ENCODE peak calls at places on chromosomes 6 and 20, in four cellular contexts. One of them, this sample, is unnamed.
A peak's percentile ranks its signal among the peaks of the same experiment; 100 is the strongest.

GRCh38 chr20:46128310-46129151 is 10.4 kb downstream of the CD40 start:
- DNase-seq in right lobe of liver: peak; percentile 29
- DNase-seq in transverse colon: no peak
- DNase-seq in heart left ventricle: no peak
- DNase-seq in this sample: peak; percentile 49

GRCh38 chr6:144886682-144887081 is 601.5 kb downstream of the UTRN start:
- DNase-seq in transverse colon: no peak
- DNase-seq in right lobe of liver: no peak
- DNase-seq in heart left ventricle: no peak
- DNase-seq in this sample: no peak

GRCh38 chr6:33429745-33430042 is 9.8 kb downstream of the SYNGAP1 start:
- DNase-seq in right lobe of liver: no peak
- DNase-seq in heart left ventricle: no peak
- DNase-seq in transverse colon: no peak
- DNase-seq in this sample: no peak

GRCh38 chr20:62066339-62066982 is 780 bp upstream of the TAF4 start:
- DNase-seq in heart left ventricle: peak; percentile 50
- DNase-seq in right lobe of liver: peak; percentile 69
- DNase-seq in transverse colon: peak; percentile 67
- DNase-seq in this sample: peak; percentile 92

GRCh38 chr6:8082954-8083858 is 19.0 kb upstream of the BLOC1S5 start:
- DNase-seq in right lobe of liver: no peak
- DNase-seq in transverse colon: no peak
- DNase-seq in heart left ventricle: peak; percentile 20
- DNase-seq in this sample: no peak

GRCh38 chr6:150176659-150177058 is 33.8 kb downstream of the PPP1R14C start:
- DNase-seq in right lobe of liver: no peak
- DNase-seq in transverse colon: no peak
- DNase-seq in heart left ventricle: no peak
- DNase-seq in this sample: no peak

GRCh38 chr20:13384132-13384531 is 163.1 kb downstream of the ISM1 start:
- DNase-seq in right lobe of liver: no peak
- DNase-seq in transverse colon: no peak
- DNase-seq in heart left ventricle: no peak
- DNase-seq in this sample: no peak

GRCh38 chr6:153312633-153313032 is 181.6 kb upstream of the RGS17 start:
- DNase-seq in transverse colon: peak; percentile 12
- DNase-seq in right lobe of liver: peak; percentile 20
- DNase-seq in heart left ventricle: no peak
- DNase-seq in this sample: no peak

GRCh38 chr6:27608916-27609883 is 136.3 kb upstream of the ZNF184 start:
- DNase-seq in transverse colon: no peak
- DNase-seq in heart left ventricle: no peak
- DNase-seq in right lobe of liver: no peak
- DNase-seq in this sample: peak; percentile 69

GRCh38 chr6:34656378-34657036 is 40.1 kb downstream of the ILRUN start:
- DNase-seq in right lobe of liver: no peak
- DNase-seq in heart left ventricle: no peak
- DNase-seq in transverse colon: peak; percentile 69
- DNase-seq in this sample: no peak

GRCh38 chr20:33531047-33531877 is 41.4 kb downstream of the CBFA2T2 start:
- DNase-seq in heart left ventricle: no peak
- DNase-seq in transverse colon: no peak
- DNase-seq in right lobe of liver: no peak
- DNase-seq in this sample: no peak

GRCh38 chr6:137698636-137699035 is 168.4 kb upstream of the TNFAIP3 start:
- DNase-seq in transverse colon: peak; percentile 15
- DNase-seq in heart left ventricle: no peak
- DNase-seq in right lobe of liver: no peak
- DNase-seq in this sample: no peak

GRCh38 chr20:57094171-57094891 is 172.1 kb downstream of the BMP7 start:
- DNase-seq in transverse colon: no peak
- DNase-seq in right lobe of liver: no peak
- DNase-seq in heart left ventricle: no peak
- DNase-seq in this sample: no peak

GRCh38 chr20:60715172-60715571 is 536.9 kb upstream of the CDH4 start:
- DNase-seq in right lobe of liver: no peak
- DNase-seq in transverse colon: no peak
- DNase-seq in heart left ventricle: no peak
- DNase-seq in this sample: no peak

GRCh38 chr20:60718743-60719142 is 533.3 kb upstream of the CDH4 start:
- DNase-seq in heart left ventricle: no peak
- DNase-seq in transverse colon: no peak
- DNase-seq in right lobe of liver: no peak
- DNase-seq in this sample: peak; percentile 34
- TF ChIP-seq CTCF in heart left ventricle: no peak
- TF ChIP-seq CTCF in transverse colon: no peak
- TF ChIP-seq CTCF in right lobe of liver: no peak
- TF ChIP-seq CTCF in this sample: peak; percentile 28

GRCh38 chr6:161349886-161350285 is 76.0 kb upstream of the AGPAT4 start:
- DNase-seq in right lobe of liver: no peak
- DNase-seq in transverse colon: no peak
- DNase-seq in heart left ventricle: no peak
- DNase-seq in this sample: no peak
- H3K27me3 ChIP-seq in right lobe of liver: no peaks in the 10 kb centered on the region
- H3K27me3 ChIP-seq in transverse colon: no peaks in the 10 kb centered on the region
- H3K27me3 ChIP-seq in heart left ventricle: no peaks in the 10 kb centered on the region
- H3K27me3 ChIP-seq in this sample: no peaks in the 10 kb centered on the region

GRCh38 chr6:99589290-99589672 is 17.4 kb upstream of the PRDM13 start:
- DNase-seq in right lobe of liver: no peak
- DNase-seq in heart left ventricle: no peak
- DNase-seq in transverse colon: no peak
- DNase-seq in this sample: no peak

GRCh38 chr6:99589907-99590493 is 16.6 kb upstream of the PRDM13 start:
- DNase-seq in heart left ventricle: no peak
- DNase-seq in transverse colon: no peak
- DNase-seq in right lobe of liver: no peak
- DNase-seq in this sample: no peak

GRCh38 chr6:99592900-99593299 is 13.7 kb upstream of the PRDM13 start:
- DNase-seq in transverse colon: no peak
- DNase-seq in heart left ventricle: no peak
- DNase-seq in right lobe of liver: no peak
- DNase-seq in this sample: no peak

GRCh38 chr6:99591673-99592364 is 14.8 kb upstream of the PRDM13 start:
- DNase-seq in transverse colon: no peak
- DNase-seq in heart left ventricle: no peak
- DNase-seq in right lobe of liver: no peak
- DNase-seq in this sample: no peak

GRCh38 chr6:99590728-99591672 is 15.6 kb upstream of the PRDM13 start:
- DNase-seq in transverse colon: no peak
- DNase-seq in right lobe of liver: no peak
- DNase-seq in heart left ventricle: no peak
- DNase-seq in this sample: no peak
- TF ChIP-seq CTCF in transverse colon: no peak
- TF ChIP-seq CTCF in right lobe of liver: no peak
- TF ChIP-seq CTCF in heart left ventricle: no peak
- TF ChIP-seq CTCF in this sample: no peak

DNA sequence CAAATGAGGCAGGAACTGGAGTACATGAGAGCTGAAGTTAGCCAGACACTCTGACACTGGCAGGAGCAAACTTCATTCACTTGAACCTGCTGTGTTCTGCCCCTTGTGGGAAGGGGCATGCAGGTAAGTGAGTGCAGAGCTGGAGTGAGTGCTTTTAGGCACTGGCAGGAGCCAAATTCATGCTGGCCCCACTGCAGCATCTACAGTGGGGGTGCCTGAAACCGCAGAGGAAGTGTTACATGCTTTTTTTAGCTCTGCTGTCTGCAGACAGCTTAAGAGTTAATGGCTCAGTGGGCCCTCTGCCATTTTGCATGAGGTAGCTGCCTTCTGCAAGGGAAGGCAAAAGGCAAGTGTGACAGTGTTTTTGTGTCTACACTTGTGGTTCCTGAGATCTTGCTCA is 167.9 kb upstream of the SYNCRIP start:
- DNase-seq in heart left ventricle: no peak
- DNase-seq in transverse colon: no peak
- DNase-seq in right lobe of liver: no peak
- DNase-seq in this sample: no peak
- H3K27me3 ChIP-seq in heart left ventricle: no peaks in the 10 kb centered on the region
- H3K27me3 ChIP-seq in transverse colon: no peaks in the 10 kb centered on the region
- H3K27me3 ChIP-seq in right lobe of liver: no peaks in the 10 kb centered on the region
- H3K27me3 ChIP-seq in this sample: no peaks in the 10 kb centered on the region

DNA sequence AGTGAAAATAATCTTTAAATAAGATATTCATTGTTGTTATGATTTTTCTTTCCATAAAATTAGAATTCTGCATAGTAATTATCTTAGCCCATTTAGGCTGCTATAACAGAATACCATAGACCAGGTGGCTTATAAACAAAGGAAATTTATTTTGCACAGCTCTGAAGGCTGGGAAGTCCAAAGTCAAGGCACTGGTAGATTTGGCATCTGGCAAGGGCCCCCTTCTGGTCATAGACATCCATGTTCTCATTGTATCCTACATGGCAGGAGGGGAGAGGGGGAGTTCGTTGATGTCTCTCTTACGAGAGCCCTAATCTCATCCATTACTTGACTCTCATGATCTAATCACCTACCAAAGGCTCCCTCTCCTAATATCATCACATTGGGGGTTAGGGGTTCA is 175.0 kb upstream of the CCN2 start:
- DNase-seq in heart left ventricle: no peak
- DNase-seq in right lobe of liver: no peak
- DNase-seq in transverse colon: no peak
- DNase-seq in this sample: no peak
- TF ChIP-seq CTCF in heart left ventricle: no peak
- TF ChIP-seq CTCF in right lobe of liver: no peak
- TF ChIP-seq CTCF in transverse colon: no peak
- TF ChIP-seq CTCF in this sample: no peak

DNA sequence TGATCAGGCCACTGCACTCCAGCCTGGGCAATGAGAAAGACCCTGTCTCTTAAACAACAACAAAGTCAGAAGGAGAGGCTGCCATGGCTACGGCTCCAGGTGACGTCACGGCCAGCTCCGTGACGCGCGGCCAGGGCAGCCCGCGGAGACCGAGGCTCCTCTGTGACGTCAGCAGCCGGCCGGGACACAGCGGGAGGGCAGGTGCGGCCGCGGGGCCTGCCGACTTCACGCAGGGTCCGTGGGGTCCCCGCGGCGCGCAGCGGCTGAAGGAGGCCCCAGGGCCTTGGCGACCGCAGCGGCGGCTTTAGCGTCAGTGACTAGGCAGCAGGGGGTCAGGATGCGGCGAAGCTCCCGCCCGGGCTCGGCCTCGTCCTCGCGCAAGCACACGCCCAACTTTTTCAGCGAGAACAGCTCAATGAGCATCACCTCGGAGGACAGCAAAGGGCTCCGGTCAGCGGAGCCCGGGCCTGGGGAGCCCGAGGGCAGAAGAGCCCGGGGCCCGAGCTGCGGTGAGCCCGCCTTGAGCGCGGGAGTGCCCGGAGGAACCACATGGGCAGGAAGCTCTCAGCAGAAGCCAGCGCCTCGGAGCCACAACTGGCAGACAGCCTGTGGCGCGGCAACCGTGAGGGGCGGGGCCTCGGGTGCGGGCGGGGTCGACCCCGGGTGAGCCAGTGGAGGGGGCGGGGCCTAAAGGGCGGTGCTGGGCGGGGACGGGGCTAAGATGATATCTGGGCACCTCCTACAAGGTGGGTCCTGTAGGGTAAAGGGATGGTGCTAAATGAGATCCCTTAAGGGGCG is at the start of gene SPAG4:
- DNase-seq in heart left ventricle: peak; percentile 61
- DNase-seq in right lobe of liver: peak; percentile 100
- DNase-seq in transverse colon: peak; percentile 100
- DNase-seq in this sample: peak; percentile 100
- H3K27me3 ChIP-seq in heart left ventricle: no peaks in the 10 kb centered on the region
- H3K27me3 ChIP-seq in right lobe of liver: no peaks in the 10 kb centered on the region
- H3K27me3 ChIP-seq in transverse colon: no peaks in the 10 kb centered on the region
- H3K27me3 ChIP-seq in this sample: no peaks in the 10 kb centered on the region